ENCODE peak calls at places on chromosomes 3 and 15, in six cellular contexts. C, K, T, Q, S and R are unnamed samples.

GRCh38 chr15:58433597-58434333 is 2.0 kb downstream of the LIPC start:
- DNase-seq in C (no peak), K (peak; percentile 67), T (no peak), Q (no peak), S (no peak), R (no peak)

GRCh38 chr15:72033285-72033684 is 84.7 kb downstream of the MYO9A start:
- DNase-seq in C (no peak), K (no peak), T (no peak), Q (no peak), S (no peak), R (no peak)

GRCh38 chr3:193354423-193354822 is 24.1 kb downstream of the ATP13A5 start:
- DNase-seq in C (no peak), K (no peak), T (no peak), Q (no peak), S (no peak), R (no peak)

GRCh38 chr3:124557433-124558232 is 172.6 kb upstream of the UMPS start:
- DNase-seq in C (peak; percentile 60), K (peak; percentile 17), T (no peak), Q (peak; percentile 42), S (no peak), R (peak; percentile 52)

GRCh38 chr3:30553641-30554316 is 52.6 kb upstream of the TGFBR2 start:
- DNase-seq in C (peak; percentile 52), K (peak; percentile 43), T (no peak), Q (peak; percentile 23), S (no peak), R (no peak)

GRCh38 chr15:52730594-52730993 is 51.4 kb upstream of the ATOSA start:
- DNase-seq in C (no peak), K (no peak), T (no peak), Q (no peak), S (no peak), R (no peak)

GRCh38 chr15:66293419-66294156 is at the start of gene DIS3L:
- DNase-seq in C (peak; percentile 30), K (peak; percentile 48), T (peak; percentile 48), Q (peak; percentile 48), S (no peak), R (no peak)

GRCh38 chr3:47860206-47860605 is 57.3 kb downstream of the DHX30 start:
- DNase-seq in C (no peak), K (no peak), T (no peak), Q (no peak), S (no peak), R (no peak)

GRCh38 chr3:116473602-116474001 is 28.3 kb upstream of the LSAMP start:
- DNase-seq in C (no peak), K (peak; percentile 3), T (no peak), Q (peak; percentile 11), S (no peak), R (peak; percentile 24)

GRCh38 chr15:39613271-39613670 is 32.4 kb downstream of the THBS1 start:
- DNase-seq in C (peak; percentile 29), K (no peak), T (no peak), Q (no peak), S (no peak), R (no peak)

GRCh38 chr15:61070111-61070901 is 158.8 kb downstream of the RORA start:
- DNase-seq in C (no peak), K (no peak), T (no peak), Q (no peak), S (no peak), R (no peak)

GRCh38 chr15:53482055-53482454 is 277.4 kb downstream of the WDR72 start:
- DNase-seq in C (no peak), K (no peak), T (no peak), Q (no peak), S (no peak), R (no peak)

GRCh38 chr15:59169337-59169736 is 37.3 kb upstream of the LDHAL6B start:
- DNase-seq in C (peak; percentile 91), K (peak; percentile 90), T (no peak), Q (peak; percentile 89), S (no peak), R (peak; percentile 55)

GRCh38 chr3:183149915-183150825 is 12.4 kb downstream of the LAMP3 start:
- DNase-seq in C (peak; percentile 73), K (peak; percentile 42), T (no peak), Q (peak; percentile 27), S (no peak), R (no peak)

GRCh38 chr3:66473637-66474036 is 27.2 kb downstream of the LRIG1 start:
- DNase-seq in C (peak; percentile 70), K (peak; percentile 42), T (no peak), Q (peak; percentile 87), S (peak; percentile 66), R (peak; percentile 91)

GRCh38 chr15:77025066-77025435 is 30.1 kb downstream of the PSTPIP1 start:
- DNase-seq in C (no peak), K (no peak), T (no peak), Q (no peak), S (no peak), R (no peak)

GRCh38 chr3:140022061-140022781 is 87.2 kb downstream of the CLSTN2 start:
- DNase-seq in C (no peak), K (no peak), T (no peak), Q (peak; percentile 30), S (no peak), R (no peak)

GRCh38 chr3:173750095-173750494 is 352.6 kb downstream of the NLGN1 start:
- DNase-seq in C (peak; percentile 55), K (peak; percentile 74), T (no peak), Q (peak; percentile 46), S (no peak), R (no peak)

GRCh38 chr3:120536642-120537041 is 59.5 kb upstream of the NDUFB4 start:
- DNase-seq in C (no peak), K (no peak), T (no peak), Q (no peak), S (no peak), R (no peak)

GRCh38 chr3:33918357-33918756 is 119.9 kb downstream of the PDCD6IP start:
- DNase-seq in C (no peak), K (no peak), T (no peak), Q (peak; percentile 65), S (no peak), R (peak; percentile 39)

GRCh38 chr3:76700323-76700722 is 339.6 kb upstream of the ROBO2 start:
- DNase-seq in C (no peak), K (no peak), T (no peak), Q (peak; percentile 42), S (no peak), R (no peak)

GRCh38 chr3:122271246-122271898 is 53.7 kb upstream of the CSTA start:
- DNase-seq in C (no peak), K (no peak), T (no peak), Q (no peak), S (no peak), R (no peak)

GRCh38 chr3:63076357-63076756 is 201.1 kb upstream of the CADPS start:
- DNase-seq in C (no peak), K (no peak), T (no peak), Q (no peak), S (peak; percentile 2), R (no peak)

GRCh38 chr15:56040081-56041035 is 46.9 kb upstream of the NEDD4 start:
- DNase-seq in C (peak; percentile 99), K (peak; percentile 93), T (peak; percentile 14), Q (peak; percentile 97), S (peak; percentile 94), R (peak; percentile 94)

GRCh38 chr3:17745301-17745700 is 2.9 kb upstream of the TBC1D5 start:
- DNase-seq in C (no peak), K (no peak), T (no peak), Q (no peak), S (no peak), R (no peak)

GRCh38 chr15:41933771-41934170 is 38.6 kb downstream of the EHD4 start:
- DNase-seq in C (peak; percentile 46), K (no peak), T (no peak), Q (no peak), S (no peak), R (no peak)

GRCh38 chr3:129795596-129795995 is 97.9 kb downstream of the TMCC1 start:
- DNase-seq in C (peak; percentile 79), K (peak; percentile 26), T (no peak), Q (no peak), S (no peak), R (peak; percentile 19)

GRCh38 chr3:14569474-14569873 is 29.3 kb upstream of the GRIP2 start:
- DNase-seq in C (no peak), K (no peak), T (no peak), Q (no peak), S (no peak), R (no peak)

GRCh38 chr15:83132861-83133523 is 25.5 kb downstream of the TM6SF1 start:
- DNase-seq in C (no peak), K (no peak), T (no peak), Q (no peak), S (no peak), R (no peak)

DNA sequence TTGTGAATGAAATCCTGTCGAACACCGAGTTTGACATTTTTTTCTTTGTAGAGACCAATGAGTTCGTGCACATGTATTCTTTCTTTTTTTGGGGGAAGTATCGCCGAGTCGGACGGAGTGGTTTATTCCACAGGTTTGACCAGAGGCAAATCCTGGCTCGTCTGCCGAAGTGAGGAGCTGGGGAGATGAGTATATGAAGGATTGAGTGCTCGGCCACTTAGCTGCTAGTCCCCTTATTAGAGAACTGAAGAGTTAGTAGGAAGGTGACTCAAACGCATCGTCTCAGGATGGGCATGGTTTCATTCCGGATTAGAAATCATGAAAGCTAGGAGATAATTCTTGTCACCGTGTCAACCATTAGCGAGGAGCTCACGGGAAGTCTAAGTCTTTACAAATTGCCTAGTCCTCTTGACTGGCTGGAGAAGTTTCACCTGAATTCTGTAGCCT is 154.7 kb upstream of the GOLIM4 start:
- DNase-seq in C (peak; percentile 6), K (no peak), T (peak; percentile 26), Q (peak; percentile 13), S (no peak), R (peak; percentile 11)
- H3K4me3 ChIP-seq in C (peak overlapping the region; percentile 56), K (peak overlapping the region; percentile 50), T (peak overlapping the region; percentile 98), Q (peak overlapping the region; percentile 61), S (peak overlapping the region; percentile 42), R (peak overlapping the region; percentile 73)

GRCh38 chr3:71518089-71518488 is 65.4 kb downstream of the FOXP1 start:
- DNase-seq in C (no peak), K (no peak), T (no peak), Q (no peak), S (no peak), R (no peak)
- H3K4me3 ChIP-seq in C (no peak overlapping the region), K (no peak overlapping the region), T (no peak overlapping the region), Q (no peak overlapping the region), S (no peak overlapping the region), R (no peak overlapping the region)

DNA sequence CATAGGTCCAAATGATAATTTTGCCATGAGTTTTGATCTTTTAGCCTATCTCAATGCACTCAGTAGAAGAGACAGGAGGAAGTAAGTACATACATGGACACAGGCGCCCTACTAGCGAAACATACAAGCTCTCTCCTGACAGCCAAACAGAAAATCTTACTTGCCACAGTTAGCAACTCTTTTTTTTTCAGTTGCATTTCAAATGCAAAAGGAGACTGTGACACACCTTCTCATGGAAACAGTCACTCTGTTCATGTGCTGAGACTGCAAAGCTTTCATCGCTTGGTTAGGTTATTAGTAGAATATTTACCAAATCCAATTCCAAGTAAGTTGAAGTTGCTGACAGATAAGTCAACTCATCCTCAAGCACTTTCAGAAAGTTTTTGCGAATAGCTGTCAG is 223.4 kb downstream of the FOXP1 start:
- DNase-seq in C (no peak), K (no peak), T (no peak), Q (no peak), S (no peak), R (no peak)
- H3K4me3 ChIP-seq in C (no peak overlapping the region), K (no peak overlapping the region), T (no peak overlapping the region), Q (no peak overlapping the region), S (no peak overlapping the region), R (no peak overlapping the region)

DNA sequence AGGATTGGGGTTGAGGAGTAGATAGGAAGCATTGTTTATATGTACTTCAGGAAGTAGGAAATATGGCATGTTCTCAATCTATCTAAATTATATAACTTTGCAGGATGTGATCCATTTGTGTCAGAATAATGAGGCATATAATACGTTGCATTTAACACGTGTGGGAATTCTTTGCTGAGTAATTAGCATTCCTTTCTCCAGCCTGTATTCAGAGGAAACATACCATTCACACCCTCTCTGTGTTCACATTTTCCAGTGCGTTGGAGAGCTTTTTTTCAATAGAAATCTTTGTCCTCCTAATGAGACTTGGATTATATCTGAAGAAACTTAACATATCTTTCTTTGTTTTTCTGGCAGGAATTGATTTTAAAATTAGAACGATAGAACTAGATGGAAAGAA is 33.0 kb upstream of the APH1B start:
- DNase-seq in C (peak; percentile 62), K (peak; percentile 84), T (peak; percentile 31), Q (peak; percentile 76), S (no peak), R (no peak)
- H3K4me3 ChIP-seq in C (no peak overlapping the region), K (no peak overlapping the region), T (no peak overlapping the region), Q (no peak overlapping the region), S (no peak overlapping the region), R (no peak overlapping the region)